ENCODE peak calls at places on chromosomes 16 and 17, in nine cellular contexts. J is hepatocyte, X is PC-3, Y is neural progenitor cell, M is SK-N-SH, Q is MM.1S, R is GM23248, V is GM23338, O is OCI-LY7. K is an unnamed sample.

GRCh38 chr17:71970312-71970711 is 150.5 kb upstream of the SOX9 start:
- DNase-seq in O (no peak), J (peak; percentile 42), R (peak; percentile 66), Y (no peak), Q (no peak), X (peak; percentile 94), V (no peak), M (no peak), K (no peak)

GRCh38 chr16:89442990-89443726 is 47.2 kb downstream of the ANKRD11 start:
- DNase-seq in Y (no peak), O (no peak), Q (no peak), R (peak; percentile 74), V (no peak), J (peak; percentile 78), M (peak; percentile 60), X (peak; percentile 85), K (peak; percentile 37)

GRCh38 chr16:56610017-56610608 is 1.7 kb downstream of the MT2A start:
- DNase-seq in Y (no peak), X (peak; percentile 47), O (peak; percentile 32), Q (no peak), J (peak; percentile 49), R (peak; percentile 96), V (no peak), M (no peak), K (peak; percentile 75)

GRCh38 chr17:79840204-79840988 is 1.2 kb upstream of the CBX4 start:
- DNase-seq in V (peak; percentile 67), O (no peak), R (peak; percentile 74), Q (no peak), J (peak; percentile 78), X (no peak), Y (peak; percentile 78), M (peak; percentile 85), K (no peak)

GRCh38 chr16:27918755-27919154 is 144.8 kb downstream of the GSG1L start:
- DNase-seq in V (peak; percentile 21), Y (no peak), X (no peak), R (peak; percentile 11), Q (no peak), J (no peak), O (no peak), M (no peak), K (peak; percentile 29)

GRCh38 chr17:44121997-44122824 is 1.2 kb downstream of the HDAC5 start:
- DNase-seq in V (peak; percentile 30), R (no peak), X (no peak), M (no peak), Q (no peak), O (no peak), J (no peak), Y (peak; percentile 43), K (no peak)

GRCh38 chr17:21278304-21279197 is 6.0 kb upstream of the MAP2K3 start:
- DNase-seq in J (no peak), O (peak; percentile 85), X (peak; percentile 38), V (no peak), R (peak; percentile 68), Y (no peak), Q (peak; percentile 64), M (no peak), K (no peak)

GRCh38 chr17:44887971-44888955 is 11.0 kb downstream of the EFTUD2 start:
- DNase-seq in R (no peak), M (no peak), Y (no peak), V (no peak), X (no peak), Q (no peak), J (no peak), O (no peak), K (no peak)

GRCh38 chr17:82245144-82246039 is 16.6 kb downstream of the SLC16A3 start:
- DNase-seq in R (no peak), Q (no peak), X (no peak), J (no peak), O (no peak), M (no peak), Y (no peak), V (no peak), K (no peak)

GRCh38 chr16:86508947-86509758 is 1.2 kb upstream of the FOXF1 start:
- DNase-seq in R (peak; percentile 86), J (peak; percentile 70), Y (peak; percentile 80), V (peak; percentile 63), X (peak; percentile 35), M (no peak), O (no peak), Q (no peak), K (peak; percentile 32)

GRCh38 chr17:9928601-9929341 is 23.7 kb upstream of the RCVRN start:
- DNase-seq in M (peak; percentile 58), J (peak; percentile 89), R (peak; percentile 69), Q (no peak), O (peak; percentile 20), X (peak; percentile 82), V (peak; percentile 93), Y (peak; percentile 81), K (peak; percentile 66)

GRCh38 chr17:40317345-40317873 is 8.4 kb downstream of the RARA start:
- DNase-seq in R (peak; percentile 87), M (peak; percentile 68), J (peak; percentile 74), V (peak; percentile 91), O (peak; percentile 70), Q (peak; percentile 63), X (peak; percentile 61), Y (peak; percentile 85), K (peak; percentile 46)

GRCh38 chr17:51054748-51055147 is 65.9 kb downstream of the SPAG9 start:
- DNase-seq in X (no peak), M (no peak), O (no peak), Y (no peak), V (no peak), Q (no peak), R (no peak), J (no peak), K (no peak)

GRCh38 chr17:51045616-51046526 is 74.8 kb downstream of the SPAG9 start:
- DNase-seq in V (peak; percentile 51), J (no peak), R (peak; percentile 43), Q (no peak), M (peak; percentile 25), Y (peak; percentile 61), O (no peak), X (no peak), K (no peak)

GRCh38 chr17:51046527-51047384 is 73.9 kb downstream of the SPAG9 start:
- DNase-seq in Q (no peak), X (no peak), M (peak; percentile 84), V (peak; percentile 95), J (peak; percentile 89), Y (peak; percentile 96), O (no peak), R (peak; percentile 88), K (no peak)

GRCh38 chr17:51052235-51052634 is 68.4 kb downstream of the SPAG9 start:
- DNase-seq in M (peak; percentile 56), Q (no peak), V (no peak), X (no peak), J (no peak), Y (no peak), O (no peak), R (no peak), K (no peak)

GRCh38 chr17:51050291-51051033 is 70.2 kb downstream of the SPAG9 start:
- DNase-seq in J (peak; percentile 30), Y (no peak), V (no peak), Q (peak; percentile 16), R (peak; percentile 54), M (no peak), X (peak; percentile 67), O (peak; percentile 79), K (no peak)
- H3K4me3 ChIP-seq in J (no peak overlapping the region), Y (no peak overlapping the region), V (no peak overlapping the region), Q (no peak overlapping the region), R (no peak overlapping the region), M (no peak overlapping the region), X (no peak overlapping the region), O (peak overlapping the region; percentile 22), K (no peak overlapping the region)

GRCh38 chr17:6843241-6843890 is 11.8 kb upstream of the TEKT1 start:
- DNase-seq in X (peak; percentile 78), Y (peak; percentile 72), R (peak; percentile 75), Q (peak; percentile 80), O (peak; percentile 74), J (peak; percentile 72), M (peak; percentile 26), V (peak; percentile 80), K (peak; percentile 48)
- TF ChIP-seq EZH2phosphoT487 in X (no peak), Y (no peak), R (no peak), Q (no peak), O (no peak), J (no peak), M (no peak), V (no peak), K (no peak)

GRCh38 chr16:10743227-10743609 is 424 bp upstream of the NUBP1 start:
- DNase-seq in J (no peak), Y (no peak), V (no peak), O (no peak), M (no peak), R (no peak), X (no peak), Q (no peak), K (no peak)
- H3K4me3 ChIP-seq in J (no peak overlapping the region), Y (peak overlapping the region; percentile 52), V (peak overlapping the region; percentile 58), O (peak overlapping the region; percentile 70), M (peak overlapping the region; percentile 66), R (peak overlapping the region; percentile 85), X (peak overlapping the region; percentile 80), Q (peak overlapping the region; percentile 86), K (peak overlapping the region; percentile 56)

DNA sequence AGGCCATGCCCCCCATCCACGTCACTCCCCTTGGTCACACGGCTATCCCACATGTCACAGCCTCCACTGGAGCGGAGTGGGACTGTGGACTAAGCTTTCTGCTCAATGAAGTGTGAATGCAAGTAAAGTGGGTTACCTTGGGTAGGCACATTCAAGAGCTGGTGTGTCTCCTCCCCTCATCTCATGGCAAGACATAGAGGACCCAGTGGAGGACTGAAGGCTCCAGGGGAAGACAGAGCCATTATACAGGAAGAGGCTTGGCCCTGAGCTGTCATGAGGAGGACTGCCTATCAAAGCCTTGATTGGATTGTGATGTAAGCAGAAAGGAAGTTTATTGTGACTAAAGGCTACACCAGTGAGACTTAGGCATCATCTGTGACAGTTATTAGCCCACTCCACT is 129.2 kb upstream of the CCL2 start:
- DNase-seq in V (no peak), R (no peak), X (no peak), Y (no peak), Q (no peak), O (no peak), J (no peak), M (no peak), K (no peak)
- TF ChIP-seq EZH2phosphoT487 in V (no peak), R (no peak), X (no peak), Y (no peak), Q (no peak), O (no peak), J (no peak), M (no peak), K (no peak)

GRCh38 chr17:63443053-63443452 is 3.1 kb downstream of the CYB561 start:
- DNase-seq in M (peak; percentile 69), O (no peak), R (no peak), V (no peak), Q (no peak), J (no peak), Y (no peak), X (no peak), K (no peak)
- H3K4me3 ChIP-seq in M (no peak overlapping the region), O (no peak overlapping the region), R (no peak overlapping the region), V (no peak overlapping the region), Q (no peak overlapping the region), J (no peak overlapping the region), Y (no peak overlapping the region), X (no peak overlapping the region), K (no peak overlapping the region)

K was measured in HCT116.